ENCODE peak calls at places on chromosomes 7 and 10, in seven cellular contexts. J is NCI-H460; Y is AG08396; M is activated CD4-positive, alpha-beta T cell treated with anti-CD3 and anti-CD28 coated beads for 24 hours; D is left lung; E is tibial artery; V is Daoy. B is an unnamed sample.

GRCh38 chr7:73521636-73522080 is 435 bp downstream of the BAZ1B start:
- DNase-seq in J (no peak), Y (peak; percentile 81), M (peak; percentile 55), D (no peak), E (no peak), V (no peak), B (peak; percentile 61)

GRCh38 chr10:62830577-62831122 is 14.5 kb upstream of the EGR2 start:
- DNase-seq in J (no peak), Y (no peak), M (no peak), D (peak; percentile 40), E (no peak), V (no peak), B (no peak)

GRCh38 chr10:130138479-130138866 is 2.3 kb downstream of the GLRX3 start:
- DNase-seq in J (peak; percentile 54), Y (peak; percentile 66), M (no peak), D (peak; percentile 52), E (no peak), V (peak; percentile 61), B (no peak)

GRCh38 chr10:94673614-94674321 is 9.8 kb upstream of the CYP2C18 start:
- DNase-seq in J (no peak), Y (no peak), M (no peak), D (no peak), E (no peak), V (no peak), B (no peak)

GRCh38 chr10:104396581-104396980 is 42.9 kb downstream of the CFAP58 start:
- DNase-seq in J (no peak), Y (no peak), M (no peak), D (no peak), E (no peak), V (no peak), B (no peak)

GRCh38 chr10:71666607-71667373 is 52.8 kb downstream of the C10orf105 start:
- DNase-seq in J (no peak), Y (no peak), M (no peak), D (no peak), E (no peak), V (no peak), B (no peak)

GRCh38 chr10:98045785-98046389 is 15.5 kb upstream of the CRTAC1 start:
- DNase-seq in J (peak; percentile 67), Y (peak; percentile 68), M (peak; percentile 44), D (peak; percentile 51), E (no peak), V (peak; percentile 62), B (peak; percentile 73)

GRCh38 chr7:66323114-66323513 is 118.0 kb downstream of the TPST1 start:
- DNase-seq in J (no peak), Y (no peak), M (no peak), D (no peak), E (no peak), V (no peak), B (no peak)

GRCh38 chr10:35328404-35329037 is 7.8 kb upstream of the CCNY start:
- DNase-seq in J (no peak), Y (peak; percentile 59), M (no peak), D (no peak), E (no peak), V (peak; percentile 27), B (no peak)

GRCh38 chr10:103053659-103054581 is 135.8 kb downstream of the CNNM2 start:
- DNase-seq in J (peak; percentile 59), Y (peak; percentile 70), M (no peak), D (peak; percentile 68), E (peak; percentile 89), V (no peak), B (peak; percentile 71)

GRCh38 chr7:113087278-113087998 is 811 bp upstream of the GPR85 start:
- DNase-seq in J (peak; percentile 64), Y (peak; percentile 80), M (no peak), D (no peak), E (no peak), V (peak; percentile 84), B (no peak)

GRCh38 chr10:112852308-112852707 is 97.7 kb upstream of the TCF7L2 start:
- DNase-seq in J (no peak), Y (no peak), M (no peak), D (peak; percentile 76), E (peak; percentile 73), V (no peak), B (no peak)

GRCh38 chr10:90587561-90587960 is 270.3 kb downstream of the HTR7 start:
- DNase-seq in J (no peak), Y (no peak), M (no peak), D (no peak), E (no peak), V (no peak), B (no peak)

GRCh38 chr7:115851291-115851690 is 179.3 kb downstream of the TFEC start:
- DNase-seq in J (peak; percentile 53), Y (peak; percentile 10), M (no peak), D (no peak), E (no peak), V (peak; percentile 48), B (no peak)

GRCh38 chr7:94394058-94394398 is 667 bp upstream of the COL1A2 start:
- DNase-seq in J (no peak), Y (no peak), M (no peak), D (no peak), E (peak; percentile 74), V (no peak), B (no peak)